ENCODE peak calls at places on chromosomes 13 and 19, in five cellular contexts. I is fibroblast of mammary gland; J is IMR-90; Q is CD4-positive, alpha-beta T cell; D is tibial artery. M is an unnamed sample.
A peak's percentile ranks its signal among the peaks of the same experiment; 100 is the strongest.

GRCh38 chr13:76723551-76724232 is 162.5 kb downstream of the KCTD12 start:
- DNase-seq in J (peak; percentile 89), Q (no peak), D (peak; percentile 25), I (peak; percentile 82), M (no peak)

GRCh38 chr13:48750588-48751383 is 97.1 kb downstream of the CYSLTR2 start:
- DNase-seq in J (no peak), Q (no peak), I (peak; percentile 68), D (peak; percentile 66), M (no peak)

GRCh38 chr13:67383358-67383757 is 153.2 kb upstream of the PCDH9 start:
- DNase-seq in Q (no peak), I (peak; percentile 77), D (no peak), J (peak; percentile 17), M (no peak)

GRCh38 chr13:95540848-95541247 is 11.7 kb upstream of the CLDN10 start:
- DNase-seq in J (no peak), D (no peak), Q (no peak), I (no peak), M (no peak)

GRCh38 chr13:111296417-111296816 is 24.0 kb upstream of the TEX29 start:
- DNase-seq in Q (no peak), J (no peak), I (no peak), D (no peak), M (no peak)

GRCh38 chr13:97849305-97849704 is 104.2 kb upstream of the IPO5 start:
- DNase-seq in Q (no peak), J (peak; percentile 52), I (peak; percentile 26), D (no peak), M (no peak)

GRCh38 chr19:55208880-55209429 is 346 bp downstream of the PTPRH start:
- DNase-seq in Q (no peak), I (no peak), J (no peak), D (no peak), M (no peak)

GRCh38 chr19:53131085-53131484 is 1.6 kb downstream of the ZNF415 start:
- DNase-seq in I (no peak), D (no peak), J (no peak), Q (no peak), M (no peak)

GRCh38 chr13:40383132-40383531 is 283.3 kb downstream of the FOXO1 start:
- DNase-seq in D (no peak), Q (no peak), J (no peak), I (no peak), M (no peak)

GRCh38 chr19:290539-291521 is at the start of gene PLPP2:
- DNase-seq in D (no peak), J (no peak), Q (no peak), I (no peak), M (peak; percentile 62)

GRCh38 chr19:1236566-1236965 is 1.2 kb downstream of the CBARP start:
- DNase-seq in D (no peak), J (no peak), Q (no peak), I (no peak), M (no peak)

GRCh38 chr19:12954150-12954962 is 2.7 kb downstream of the GADD45GIP1 start:
- DNase-seq in Q (no peak), D (no peak), I (no peak), J (no peak), M (no peak)

GRCh38 chr19:3294080-3294850 is 69.8 kb downstream of the CELF5 start:
- DNase-seq in D (no peak), J (no peak), I (no peak), Q (no peak), M (no peak)

GRCh38 chr19:6239401-6239844 is 40.4 kb downstream of the MLLT1 start:
- DNase-seq in I (peak; percentile 78), J (peak; percentile 16), Q (no peak), D (no peak), M (no peak)

GRCh38 chr13:21310220-21310619 is 133.8 kb downstream of the MRPL57 start:
- DNase-seq in I (no peak), J (no peak), Q (no peak), D (no peak), M (no peak)

GRCh38 chr13:75319244-75319643 is 162.7 kb downstream of the TBC1D4 start:
- DNase-seq in I (peak; percentile 50), Q (no peak), D (no peak), J (peak; percentile 63), M (no peak)

GRCh38 chr19:292281-292884 is 1.2 kb upstream of the PLPP2 start:
- DNase-seq in J (no peak), Q (no peak), D (no peak), I (no peak), M (no peak)

GRCh38 chr13:38970380-38971051 is 20.1 kb downstream of the STOML3 start:
- DNase-seq in D (no peak), J (no peak), Q (no peak), I (no peak), M (no peak)
- TF ChIP-seq CTCF in D (no peak), J (no peak), Q (no peak), I (no peak), M (no peak)

GRCh38 chr19:8161135-8161646 is 11.8 kb upstream of the FBN3 start:
- DNase-seq in Q (no peak), I (peak; percentile 49), D (no peak), J (no peak), M (no peak)

GRCh38 chr19:8163781-8164180 is 14.4 kb upstream of the FBN3 start:
- DNase-seq in Q (no peak), J (peak; percentile 58), D (no peak), I (no peak), M (no peak)

GRCh38 chr19:8155318-8155717 is 5.9 kb upstream of the FBN3 start:
- DNase-seq in J (no peak), Q (no peak), I (no peak), D (no peak), M (no peak)

DNA sequence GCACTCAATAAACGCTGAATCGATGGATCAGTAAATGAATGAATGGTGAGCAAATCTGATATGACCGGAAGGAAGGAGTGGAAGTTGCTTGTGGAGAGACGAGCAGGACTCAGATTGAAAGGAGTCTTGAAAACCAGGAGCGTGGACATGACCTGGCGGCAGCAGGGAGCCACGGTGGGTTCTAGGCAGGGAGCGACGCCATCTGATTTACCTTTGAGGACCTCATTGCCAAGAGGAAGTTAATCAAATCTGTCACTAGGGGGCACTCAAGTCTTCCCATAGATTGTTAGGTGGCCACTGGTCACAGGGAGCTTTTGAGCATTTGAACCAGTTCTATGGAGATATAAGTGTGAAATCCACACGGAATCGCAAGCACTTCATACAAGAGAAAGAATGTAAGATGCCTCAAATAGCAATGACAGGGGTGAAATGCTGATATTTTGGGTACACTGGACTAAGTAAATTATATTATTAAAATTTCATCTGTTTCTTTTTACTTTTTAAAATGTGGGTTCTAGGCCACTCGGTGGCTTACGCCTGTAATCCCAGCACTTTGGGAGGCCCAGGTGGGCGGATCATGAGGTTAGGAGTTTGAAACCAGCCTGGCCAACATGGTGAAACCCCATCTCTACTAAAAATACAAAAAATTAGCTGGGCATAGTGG is 9.2 kb upstream of the FBN3 start:
- DNase-seq in I (peak; percentile 80), D (no peak), Q (no peak), J (peak; percentile 79), M (peak; percentile 25)
- TF ChIP-seq CTCF in I (peak; percentile 65), D (peak; percentile 48), Q (peak; percentile 75), J (peak; percentile 78), M (peak; percentile 77)

GRCh38 chr19:33333615-33334014 is 31.3 kb upstream of the CEBPA start:
- DNase-seq in D (no peak), I (no peak), J (no peak), Q (no peak), M (no peak)
- TF ChIP-seq CTCF in D (no peak), I (no peak), J (no peak), Q (no peak), M (no peak)

GRCh38 chr19:42293539-42293938 is 8.4 kb upstream of the PRR19 start:
- DNase-seq in J (no peak), I (no peak), D (no peak), Q (no peak), M (no peak)
- TF ChIP-seq CTCF in J (no peak), I (no peak), D (no peak), Q (no peak), M (no peak)

GRCh38 chr13:33366469-33367062 is 81.0 kb upstream of the STARD13 start:
- DNase-seq in J (no peak), Q (no peak), D (no peak), I (no peak), M (no peak)

GRCh38 chr13:33367186-33367895 is 81.8 kb upstream of the STARD13 start:
- DNase-seq in J (no peak), I (no peak), D (no peak), Q (no peak), M (no peak)

GRCh38 chr13:33367931-33368330 is 82.4 kb upstream of the STARD13 start:
- DNase-seq in Q (no peak), I (peak; percentile 19), D (no peak), J (no peak), M (no peak)

GRCh38 chr13:33364192-33364591 is 78.6 kb upstream of the STARD13 start:
- DNase-seq in I (no peak), Q (no peak), D (no peak), J (no peak), M (no peak)

GRCh38 chr13:33363328-33363727 is 77.8 kb upstream of the STARD13 start:
- DNase-seq in J (no peak), I (no peak), Q (no peak), D (peak; percentile 34), M (no peak)
- TF ChIP-seq CTCF in J (no peak), I (no peak), Q (no peak), D (no peak), M (no peak)

DNA sequence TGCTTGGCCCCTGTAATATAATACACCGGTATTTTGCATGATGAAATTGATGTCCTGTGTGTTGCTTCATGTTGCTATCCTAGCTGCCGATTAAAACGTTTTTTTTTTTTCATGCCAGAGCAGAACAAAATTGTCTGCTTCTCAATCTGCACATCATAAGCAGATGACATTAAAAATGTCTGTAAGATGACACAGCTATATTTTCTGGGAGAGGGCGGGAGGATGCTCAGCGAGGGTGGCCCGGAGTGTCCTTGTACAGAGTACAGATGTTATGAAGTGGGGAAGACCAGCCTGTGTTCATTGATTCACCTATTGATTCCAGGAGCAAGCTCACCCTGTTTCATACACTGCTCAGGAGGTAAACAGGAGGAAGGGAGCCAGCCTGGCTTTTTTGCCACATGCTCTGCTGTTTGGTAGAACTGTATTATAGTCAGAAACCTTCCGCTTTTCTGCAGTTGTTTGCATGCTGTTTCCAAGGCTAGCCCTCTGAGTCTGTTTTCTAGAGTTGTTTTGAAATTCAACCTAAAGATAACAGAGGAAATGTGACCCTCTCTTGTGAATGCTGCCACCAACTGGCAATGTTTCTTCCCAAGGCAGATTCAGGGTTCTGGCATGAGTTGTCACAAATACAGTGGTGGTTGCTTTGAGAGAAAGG is 4.7 kb upstream of the IRS2 start:
- DNase-seq in D (no peak), Q (no peak), I (peak; percentile 44), J (peak; percentile 41), M (no peak)
- TF ChIP-seq CTCF in D (no peak), Q (peak; percentile 69), I (peak; percentile 53), J (peak; percentile 36), M (peak; percentile 27)